ENCODE peak calls at places on chromosomes 2 and 18, in eight cellular contexts. I is neural crest cell, S is breast epithelium, R is colonic mucosa, E is esophagus squamous epithelium, L is progenitor cell of endocrine pancreas, D is type B pancreatic cell, C is RWPE1. H is an unnamed sample.

GRCh38 chr2:429142-429541 is 141.3 kb upstream of the ALKAL2 start:
- DNase-seq in D (no peak), L (no peak), R (no peak), I (no peak), S (no peak), E (no peak), C (no peak), H (no peak)

GRCh38 chr2:196131384-196131861 is 40.0 kb downstream of the STK17B start:
- DNase-seq in I (no peak), C (no peak), D (no peak), S (no peak), R (peak; percentile 41), L (no peak), E (no peak), H (no peak)

GRCh38 chr2:43424262-43425207 is 171.3 kb downstream of the THADA start:
- DNase-seq in D (no peak), L (no peak), R (no peak), E (no peak), S (no peak), I (no peak), C (no peak), H (no peak)

GRCh38 chr2:12213222-12213621 is 466.8 kb downstream of the LPIN1 start:
- DNase-seq in R (no peak), I (no peak), L (no peak), D (no peak), S (no peak), E (no peak), C (no peak), H (no peak)

GRCh38 chr18:57813245-57813644 is 10.1 kb upstream of the ATP8B1 start:
- DNase-seq in E (no peak), L (no peak), C (peak; percentile 77), D (no peak), I (no peak), S (no peak), R (no peak), H (no peak)

GRCh38 chr18:23994361-23994902 is 20.1 kb upstream of the TTC39C start:
- DNase-seq in D (no peak), C (peak; percentile 75), I (no peak), L (no peak), S (peak; percentile 36), R (peak; percentile 41), E (no peak), H (no peak)

GRCh38 chr2:1162768-1163584 is 212.3 kb downstream of the SNTG2 start:
- DNase-seq in E (no peak), R (no peak), L (no peak), C (no peak), S (no peak), I (no peak), D (no peak), H (peak; percentile 20)

GRCh38 chr18:79915161-79916127 is 36.0 kb downstream of the SLC66A2 start:
- DNase-seq in S (peak; percentile 16), L (no peak), D (peak; percentile 47), C (no peak), E (no peak), R (no peak), I (no peak), H (no peak)

GRCh38 chr2:16378031-16378430 is 287.6 kb downstream of the CYRIA start:
- DNase-seq in L (no peak), C (no peak), S (no peak), R (no peak), D (no peak), E (no peak), I (no peak), H (no peak)

GRCh38 chr2:207765541-207765940 is 4.2 kb downstream of the FZD5 start:
- DNase-seq in D (no peak), L (no peak), R (peak; percentile 79), S (no peak), C (no peak), E (no peak), I (no peak), H (no peak)

GRCh38 chr18:54945726-54946125 is 13.5 kb downstream of the CCDC68 start:
- DNase-seq in C (no peak), R (no peak), S (no peak), L (no peak), D (no peak), E (no peak), I (no peak), H (no peak)

GRCh38 chr2:39121523-39122063 is 742 bp upstream of the SOS1 start:
- DNase-seq in C (no peak), S (no peak), E (no peak), D (no peak), I (no peak), R (no peak), L (no peak), H (no peak)

GRCh38 chr2:153891061-153891460 is 19.3 kb downstream of the GALNT13 start:
- DNase-seq in D (no peak), I (no peak), R (no peak), E (no peak), S (no peak), C (no peak), L (no peak), H (no peak)

GRCh38 chr2:23526114-23526513 is 141.1 kb downstream of the KLHL29 start:
- DNase-seq in L (no peak), R (no peak), E (no peak), S (no peak), I (no peak), C (no peak), D (no peak), H (no peak)

GRCh38 chr2:15579641-15580040 is 12.0 kb upstream of the DDX1 start:
- DNase-seq in C (no peak), R (no peak), E (no peak), L (no peak), D (no peak), S (no peak), I (no peak), H (peak; percentile 45)

GRCh38 chr2:197296861-197297260 is 13.7 kb downstream of the ANKRD44 start:
- DNase-seq in D (no peak), E (no peak), I (no peak), C (no peak), L (no peak), R (no peak), S (no peak), H (no peak)

GRCh38 chr2:77005522-77005921 is 516.7 kb downstream of the LRRTM4 start:
- DNase-seq in L (no peak), S (no peak), D (no peak), R (no peak), E (no peak), I (no peak), C (peak; percentile 30), H (no peak)

GRCh38 chr18:48136544-48137353 is 206.3 kb upstream of the SMAD2 start:
- DNase-seq in C (no peak), R (peak; percentile 68), L (peak; percentile 30), S (peak; percentile 60), E (no peak), I (no peak), D (no peak), H (peak; percentile 27)

GRCh38 chr18:48135436-48135966 is 205.0 kb upstream of the SMAD2 start:
- DNase-seq in E (no peak), I (no peak), D (no peak), L (no peak), R (peak; percentile 46), C (no peak), S (no peak), H (no peak)

GRCh38 chr18:48134609-48135008 is 204.2 kb upstream of the SMAD2 start:
- DNase-seq in S (no peak), I (no peak), R (no peak), L (no peak), C (no peak), E (no peak), D (no peak), H (no peak)

GRCh38 chr18:48137354-48138208 is 207.1 kb upstream of the SMAD2 start:
- DNase-seq in S (no peak), R (peak; percentile 73), C (no peak), D (no peak), I (no peak), E (no peak), L (no peak), H (no peak)

GRCh38 chr18:48136051-48136543 is 205.6 kb upstream of the SMAD2 start:
- DNase-seq in C (no peak), S (no peak), D (no peak), L (peak; percentile 31), E (no peak), R (peak; percentile 65), I (no peak), H (peak; percentile 30)
- TF ChIP-seq CTCF in C (no peak), S (no peak), D (no peak), L (no peak), E (no peak), R (no peak), I (no peak), H (no peak)

GRCh38 chr2:174699993-174700766 is 64.1 kb downstream of the CHRNA1 start:
- DNase-seq in C (peak; percentile 58), L (no peak), I (peak; percentile 28), R (no peak), S (no peak), D (no peak), E (no peak), H (peak; percentile 45)
- TF ChIP-seq CTCF in C (peak; percentile 76), L (peak; percentile 75), I (peak; percentile 80), R (peak; percentile 64), S (peak; percentile 32), D (peak; percentile 89), E (peak; percentile 68), H (peak; percentile 88)

GRCh38 chr2:217789736-217790181 is 213.0 kb downstream of the TNS1 start:
- DNase-seq in D (no peak), C (no peak), S (no peak), I (no peak), E (no peak), L (no peak), R (no peak), H (no peak)

GRCh38 chr2:217787160-217787877 is 215.5 kb downstream of the TNS1 start:
- DNase-seq in R (no peak), S (no peak), C (no peak), I (no peak), E (no peak), L (no peak), D (no peak), H (no peak)

GRCh38 chr2:217790195-217790594 is 212.6 kb downstream of the TNS1 start:
- DNase-seq in S (no peak), R (no peak), C (no peak), D (no peak), L (no peak), E (no peak), I (no peak), H (no peak)

GRCh38 chr2:217789003-217789735 is 213.6 kb downstream of the TNS1 start:
- DNase-seq in S (peak; percentile 67), E (no peak), L (peak; percentile 92), R (peak; percentile 79), I (peak; percentile 98), D (peak; percentile 91), C (peak; percentile 61), H (peak; percentile 96)

GRCh38 chr2:217788669-217789002 is 214.2 kb downstream of the TNS1 start:
- DNase-seq in L (no peak), C (no peak), E (no peak), R (no peak), S (no peak), I (no peak), D (no peak), H (no peak)
- TF ChIP-seq CTCF in L (no peak), C (no peak), E (no peak), R (no peak), S (no peak), I (no peak), D (no peak), H (no peak)

DNA sequence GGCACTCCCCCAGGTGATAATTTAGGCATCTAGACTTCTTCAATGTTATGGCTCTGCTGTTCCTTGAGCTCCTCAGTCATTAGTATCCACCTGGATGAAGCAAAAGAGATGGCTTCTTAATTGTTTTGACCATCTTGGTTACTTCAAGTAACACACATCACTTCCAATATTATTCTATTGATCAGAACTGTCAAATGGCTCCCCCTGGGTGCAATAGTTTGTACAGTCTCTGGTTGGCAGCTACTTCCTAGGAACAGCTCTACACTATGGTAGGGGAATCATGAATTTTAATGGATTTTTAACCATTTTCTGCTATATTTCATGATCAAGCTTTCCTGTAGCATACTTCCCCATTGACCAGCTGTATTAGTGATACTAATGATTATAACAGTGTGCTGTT is 157.0 kb downstream of the NYAP2 start:
- DNase-seq in C (no peak), E (no peak), I (no peak), L (no peak), R (no peak), D (no peak), S (no peak), H (peak; percentile 30)
- TF ChIP-seq CTCF in C (no peak), E (no peak), I (no peak), L (no peak), R (no peak), D (peak; percentile 29), S (no peak), H (no peak)